ENCODE peak calls at places on chromosomes 2 and 18, in eight cellular contexts. M is transverse colon; U is NCI-H446; V is stimulated activated naive B cell treated with anti-CD40 and anti-IgM and Interleukin-4, amounts not matched to agents 10 μg/mL and 1 μg/mL and 100 μg/mL, for 72 hours; P is NCI-H1930; Q is activated gamma-delta T cell treated with Interleukin-2 at 50 U/mL for 16 hours; N is T-helper 2 cell; T is stimulated activated CD4-positive, alpha-beta T cell treated with anti-CD3 and anti-CD28 coated beads, Interleukin-1b, Interleukin-23, amount 100 ng/mL, for 24 hours. G is an unnamed sample.
A peak's percentile ranks its signal among the peaks of the same experiment; 100 is the strongest.

GRCh38 chr2:238761802-238762373 is 86.0 kb upstream of the TWIST2 start:
- DNase-seq in M (no peak), U (no peak), V (no peak), P (no peak), Q (no peak), N (no peak), T (no peak), G (no peak)

GRCh38 chr2:200095436-200095835 is 140.1 kb downstream of the MAIP1 start:
- DNase-seq in M (no peak), U (no peak), V (no peak), P (no peak), Q (no peak), N (no peak), T (no peak), G (no peak)

GRCh38 chr2:8656160-8656641 is 25.7 kb upstream of the ID2 start:
- DNase-seq in M (no peak), U (no peak), V (no peak), P (no peak), Q (no peak), N (no peak), T (no peak), G (no peak)

GRCh38 chr2:203025592-203025991 is 10.9 kb downstream of the NBEAL1 start:
- DNase-seq in M (no peak), U (no peak), V (no peak), P (no peak), Q (no peak), N (no peak), T (no peak), G (no peak)

GRCh38 chr2:100246163-100247145 is 75.8 kb downstream of the LONRF2 start:
- DNase-seq in M (no peak), U (no peak), V (no peak), P (no peak), Q (no peak), N (peak; percentile 21), T (no peak), G (no peak)

GRCh38 chr18:2958819-2959298 is 54.1 kb downstream of the LPIN2 start:
- DNase-seq in M (no peak), U (no peak), V (no peak), P (no peak), Q (no peak), N (peak; percentile 77), T (no peak), G (no peak)

GRCh38 chr2:150630587-150631235 is 143.2 kb upstream of the RND3 start:
- DNase-seq in M (no peak), U (peak; percentile 8), V (no peak), P (no peak), Q (no peak), N (no peak), T (no peak), G (no peak)

GRCh38 chr18:58180738-58181353 is 136.8 kb downstream of the NEDD4L start:
- DNase-seq in M (peak; percentile 72), U (peak; percentile 64), V (peak; percentile 32), P (peak; percentile 36), Q (peak; percentile 64), N (peak; percentile 51), T (peak; percentile 48), G (no peak)

GRCh38 chr2:232336956-232337700 is 41.4 kb upstream of the ALPP start:
- DNase-seq in M (no peak), U (no peak), V (no peak), P (no peak), Q (peak; percentile 2), N (no peak), T (no peak), G (no peak)

GRCh38 chr2:172106128-172106961 is 3.6 kb upstream of the DLX2 start:
- DNase-seq in M (no peak), U (peak; percentile 47), V (no peak), P (no peak), Q (no peak), N (peak; percentile 55), T (no peak), G (no peak)

GRCh38 chr18:13455960-13456471 is 237.5 kb downstream of the LDLRAD4 start:
- DNase-seq in M (no peak), U (no peak), V (peak; percentile 30), P (no peak), Q (no peak), N (peak; percentile 81), T (peak; percentile 32), G (no peak)

G was measured in NCI-H1048.